ENCODE peak calls at places on chromosomes 13 and 19, in six cellular contexts. R, E, B, Z, X and M are unnamed samples. For H3K9me3, the result is how much of the 10 kb centered on the place peaks cover.

GRCh38 chr19:34818270-34818669 is 45.3 kb upstream of the ZNF599 start:
- DNase-seq in R (no peak), E (no peak), B (no peak), Z (no peak), X (no peak), M (no peak)

GRCh38 chr13:74575729-74576125 is 441.5 kb upstream of the KLF12 start:
- DNase-seq in R (peak), E (peak), B (peak), Z (peak), X (peak), M (no peak)

GRCh38 chr13:39565036-39565949 is 37.7 kb downstream of the LHFPL6 start:
- DNase-seq in R (peak), E (no peak), B (no peak), Z (no peak), X (no peak), M (no peak)

GRCh38 chr13:52786747-52787146 is 47.1 kb upstream of the CNMD start:
- DNase-seq in R (no peak), E (no peak), B (no peak), Z (no peak), X (no peak), M (no peak)

GRCh38 chr13:60369242-60369641 is 27.8 kb upstream of the TDRD3 start:
- DNase-seq in R (no peak), E (no peak), B (no peak), Z (no peak), X (no peak), M (no peak)

GRCh38 chr19:12833747-12834417 is 497 bp downstream of the RTBDN start:
- DNase-seq in R (no peak), E (no peak), B (peak), Z (peak), X (no peak), M (no peak)

GRCh38 chr13:101640797-101641400 is 188.4 kb downstream of the ITGBL1 start:
- DNase-seq in R (peak), E (no peak), B (no peak), Z (no peak), X (no peak), M (no peak)

GRCh38 chr19:39502640-39503417 is 4.1 kb downstream of the DLL3 start:
- DNase-seq in R (peak), E (no peak), B (peak), Z (peak), X (peak), M (no peak)

GRCh38 chr13:100946588-100946987 is 272.0 kb upstream of the TMTC4 start:
- DNase-seq in R (no peak), E (no peak), B (no peak), Z (no peak), X (no peak), M (no peak)

GRCh38 chr19:38228005-38228377 is 4.0 kb upstream of the DPF1 start:
- DNase-seq in R (no peak), E (no peak), B (no peak), Z (no peak), X (no peak), M (no peak)

GRCh38 chr19:48806818-48807589 is 3.8 kb downstream of the BCAT2 start:
- DNase-seq in R (peak), E (no peak), B (no peak), Z (peak), X (peak), M (no peak)

GRCh38 chr19:764301-764700 is 13.4 kb downstream of the MISP start:
- DNase-seq in R (no peak), E (no peak), B (no peak), Z (no peak), X (no peak), M (no peak)

GRCh38 chr13:52446265-52446664 is 4.2 kb downstream of the VPS36 start:
- DNase-seq in R (no peak), E (no peak), B (no peak), Z (no peak), X (no peak), M (no peak)

GRCh38 chr13:73364706-73365105 is 305.9 kb downstream of the KLF5 start:
- DNase-seq in R (peak), E (no peak), B (no peak), Z (no peak), X (no peak), M (no peak)

GRCh38 chr19:29545866-29546582 is 20.2 kb downstream of the VSTM2B start:
- DNase-seq in R (no peak), E (no peak), B (no peak), Z (no peak), X (peak), M (no peak)

GRCh38 chr13:76663941-76664340 is 222.3 kb downstream of the KCTD12 start:
- DNase-seq in R (no peak), E (no peak), B (no peak), Z (no peak), X (no peak), M (no peak)

GRCh38 chr19:15696654-15697194 is 23.8 kb downstream of the CYP4F12 start:
- DNase-seq in R (no peak), E (no peak), B (no peak), Z (no peak), X (no peak), M (no peak)

DNA sequence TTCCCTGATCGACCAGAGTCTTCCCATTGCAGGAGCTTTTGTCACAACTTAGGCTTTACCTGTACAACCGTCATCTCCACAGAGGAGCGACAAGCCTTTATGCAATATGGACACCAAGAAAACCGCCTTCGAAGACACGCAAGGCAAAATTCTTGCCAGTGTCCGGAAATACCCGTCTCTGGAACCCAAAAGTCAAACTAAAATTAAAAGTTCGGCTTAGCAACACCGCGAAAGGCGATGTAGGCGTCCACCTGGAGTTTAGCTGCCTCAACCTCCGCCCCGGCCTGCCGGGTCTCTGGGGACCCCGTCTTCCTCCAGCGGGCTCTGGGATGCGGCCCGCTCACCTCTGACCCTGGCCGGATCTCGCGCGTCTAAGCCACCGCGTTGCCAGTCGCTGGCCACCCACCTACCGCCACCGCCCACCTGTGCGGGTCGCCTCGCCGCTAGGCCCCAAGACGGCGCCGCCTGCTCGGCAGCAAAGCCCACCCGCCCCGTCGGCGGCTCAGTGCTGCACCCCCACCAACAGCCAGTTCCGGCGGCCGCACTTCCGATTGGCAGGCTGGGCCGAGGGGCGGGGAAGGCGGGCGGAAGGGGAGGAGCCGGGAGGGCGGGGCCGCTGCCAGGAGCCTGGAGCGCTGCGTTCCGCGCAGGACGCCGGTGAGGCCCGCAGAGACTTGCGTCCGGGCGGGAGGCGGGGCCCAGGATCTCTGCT is at the start of gene SUPT20H:
- DNase-seq in R (peak), E (peak), B (peak), Z (peak), X (peak), M (peak)
- TF ChIP-seq POLR2A in R (peak), E (peak), B (peak), Z (peak), X (peak), M (peak)

DNA sequence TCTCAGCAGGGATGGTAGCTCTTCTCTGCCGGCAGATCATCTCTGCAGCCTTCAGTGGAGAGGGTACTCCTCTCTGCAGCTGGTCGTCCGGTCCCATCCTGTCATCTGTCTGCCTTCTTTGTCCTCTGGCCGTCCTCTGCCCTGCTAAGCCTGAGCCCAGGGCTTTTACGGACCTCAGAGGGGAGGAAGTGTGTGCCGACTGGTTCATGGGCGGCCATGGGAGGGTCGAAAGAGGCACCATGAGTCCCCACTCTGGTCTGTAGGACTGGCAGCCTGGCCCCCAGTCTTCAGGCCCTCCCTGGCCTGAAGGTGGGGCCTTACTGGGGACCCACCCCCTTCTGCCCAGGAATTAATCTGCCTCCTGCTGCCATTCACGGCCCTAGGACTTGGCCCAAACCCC is 4.0 kb downstream of the ZNF554 start:
- DNase-seq in R (no peak), E (no peak), B (no peak), Z (no peak), X (no peak), M (no peak)
- H3K9me3 ChIP-seq in R (under half), E (under half), B (under half), Z (under half), X (under half), M (under half)

GRCh38 chr19:19372656-19373416 is 32.6 kb upstream of the GATAD2A start:
- DNase-seq in R (peak), E (no peak), B (peak), Z (peak), X (peak), M (no peak)
- TF ChIP-seq POLR2A in R (no peak), E (no peak), B (no peak), Z (peak), X (peak), M (peak)

GRCh38 chr19:57558525-57558924 is 1.1 kb downstream of the ZNF550 start:
- DNase-seq in R (no peak), E (no peak), B (no peak), Z (no peak), X (no peak), M (no peak)
- H3K9me3 ChIP-seq in R (half or more), E (under half), B (half or more), Z (under half), X (under half), M (under half)